ENCODE peak calls at places on chromosomes 16 and 17, in seven cellular contexts. P is GM23338, J is mesendoderm, B is right atrium auricular region, Y is psoas muscle, T is Peyer's patch, R is OCI-LY7. N is an unnamed sample.
A peak's percentile ranks its signal among the peaks of the same experiment; 100 is the strongest.

GRCh38 chr16:49024896-49025295 is 256.7 kb downstream of the CBLN1 start:
- DNase-seq in P (no peak), J (no peak), B (no peak), Y (no peak), T (no peak), R (no peak), N (no peak)

GRCh38 chr16:4293822-4294457 is 21.1 kb upstream of the TFAP4 start:
- DNase-seq in P (peak; percentile 90), J (peak; percentile 95), B (peak; percentile 67), Y (peak; percentile 59), T (no peak), R (no peak), N (no peak)

GRCh38 chr17:77892469-77893143 is 65.9 kb upstream of the TNRC6C start:
- DNase-seq in P (peak; percentile 91), J (peak; percentile 81), B (no peak), Y (no peak), T (no peak), R (no peak), N (peak; percentile 51)

GRCh38 chr17:15239471-15239870 is 25.7 kb downstream of the PMP22 start:
- DNase-seq in P (no peak), J (no peak), B (no peak), Y (no peak), T (no peak), R (no peak), N (no peak)

GRCh38 chr17:35239823-35240222 is 3.0 kb upstream of the SLFN5 start:
- DNase-seq in P (no peak), J (no peak), B (no peak), Y (no peak), T (no peak), R (no peak), N (no peak)

GRCh38 chr17:79075433-79075805 is 795 bp downstream of the ENGASE start:
- DNase-seq in P (peak; percentile 29), J (no peak), B (no peak), Y (no peak), T (peak; percentile 35), R (no peak), N (no peak)

GRCh38 chr16:596736-597060 is 6.8 kb downstream of the RAB40C start:
- DNase-seq in P (no peak), J (no peak), B (no peak), Y (no peak), T (no peak), R (no peak), N (no peak)

GRCh38 chr17:46262271-46262670 is 32.7 kb upstream of the LRRC37A start:
- DNase-seq in P (no peak), J (no peak), B (no peak), Y (no peak), T (no peak), R (no peak), N (no peak)

DNA sequence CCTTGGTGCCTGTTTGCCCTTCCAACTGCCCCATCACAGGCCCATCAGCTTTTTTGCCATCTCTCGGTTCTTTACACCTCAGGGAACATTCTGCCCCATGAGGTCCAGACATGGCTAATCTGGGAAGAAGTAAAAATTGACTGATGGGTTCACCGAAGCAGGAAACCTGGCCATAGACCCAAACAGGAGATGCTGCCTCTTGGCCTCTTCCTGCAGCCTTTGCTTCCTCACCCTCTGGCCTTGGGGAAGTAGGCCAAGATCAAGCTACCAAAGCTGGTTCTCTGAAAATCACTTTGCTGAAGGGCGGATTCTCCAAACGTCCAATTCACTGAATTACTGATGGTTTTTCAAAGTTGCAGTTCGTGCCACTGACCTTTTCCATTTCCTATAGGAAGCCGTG is 56.1 kb downstream of the ARSG start:
- DNase-seq in P (no peak), J (no peak), B (no peak), Y (no peak), T (no peak), R (peak; percentile 48), N (no peak)
- H3K4me1 ChIP-seq in P (no peaks in the 10 kb centered on the region), J (no peaks in the 10 kb centered on the region), B (no peaks in the 10 kb centered on the region), Y (no peaks in the 10 kb centered on the region), T (peaks cover 4% of the 10 kb centered on the region), R (peaks cover 48% of the 10 kb centered on the region), N (no peaks in the 10 kb centered on the region)

GRCh38 chr16:87963400-87963799 is 12.2 kb downstream of the BANP start:
- DNase-seq in P (no peak), J (no peak), B (no peak), Y (no peak), T (no peak), R (no peak), N (no peak)
- H3K4me1 ChIP-seq in P (peaks cover 7% of the 10 kb centered on the region), J (no peaks in the 10 kb centered on the region), B (no peaks in the 10 kb centered on the region), Y (peaks cover 27% of the 10 kb centered on the region), T (peaks cover 4% of the 10 kb centered on the region), R (no peaks in the 10 kb centered on the region), N (peaks cover 11% of the 10 kb centered on the region)

GRCh38 chr17:66542967-66543525 is 240.6 kb downstream of the PRKCA start:
- DNase-seq in P (no peak), J (no peak), B (no peak), Y (no peak), T (no peak), R (no peak), N (no peak)
- H3K4me1 ChIP-seq in P (peaks cover 19% of the 10 kb centered on the region), J (peaks cover 2% of the 10 kb centered on the region), B (no peaks in the 10 kb centered on the region), Y (no peaks in the 10 kb centered on the region), T (no peaks in the 10 kb centered on the region), R (peaks cover 38% of the 10 kb centered on the region), N (peaks cover 18% of the 10 kb centered on the region)

DNA sequence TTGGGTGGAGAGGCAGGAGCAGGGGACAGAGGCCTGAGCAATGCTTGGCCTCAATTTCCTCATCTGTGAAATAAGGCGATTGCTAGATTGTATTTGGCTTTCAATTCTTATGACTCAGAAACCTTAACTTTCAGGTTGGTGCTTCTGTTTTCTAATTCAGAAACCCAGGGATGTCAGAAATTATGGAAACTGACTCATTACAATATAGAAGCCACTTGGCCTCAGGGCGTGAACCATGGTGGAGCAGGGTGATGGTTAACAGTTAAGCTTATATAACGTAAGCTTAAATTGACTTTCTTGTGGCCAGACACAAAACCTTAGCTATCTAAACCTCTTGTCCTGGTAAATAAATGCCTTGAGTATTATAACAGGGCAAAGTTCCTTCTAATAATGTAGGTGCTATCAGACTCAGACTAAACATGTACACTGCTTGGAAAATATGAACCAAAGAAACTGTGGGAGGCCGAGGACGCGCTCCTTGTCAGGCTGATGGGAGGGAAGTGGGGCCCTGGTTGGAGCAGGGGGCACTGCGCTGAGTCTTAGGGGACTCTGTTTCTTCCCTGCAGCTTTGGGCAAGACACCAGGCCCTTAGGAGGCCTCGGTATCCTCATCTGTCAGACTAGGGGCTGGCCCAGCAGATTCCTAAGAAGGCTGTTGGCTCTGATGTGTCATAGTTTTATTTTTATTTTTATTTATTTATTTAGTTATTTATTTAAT is 17.2 kb upstream of the SREBF1 start:
- DNase-seq in P (no peak), J (no peak), B (no peak), Y (no peak), T (no peak), R (no peak), N (no peak)
- H3K4me1 ChIP-seq in P (peaks cover 19% of the 10 kb centered on the region), J (no peaks in the 10 kb centered on the region), B (no peaks in the 10 kb centered on the region), Y (peaks cover 16% of the 10 kb centered on the region), T (peaks cover 23% of the 10 kb centered on the region), R (peaks cover 16% of the 10 kb centered on the region), N (peaks cover 11% of the 10 kb centered on the region)

DNA sequence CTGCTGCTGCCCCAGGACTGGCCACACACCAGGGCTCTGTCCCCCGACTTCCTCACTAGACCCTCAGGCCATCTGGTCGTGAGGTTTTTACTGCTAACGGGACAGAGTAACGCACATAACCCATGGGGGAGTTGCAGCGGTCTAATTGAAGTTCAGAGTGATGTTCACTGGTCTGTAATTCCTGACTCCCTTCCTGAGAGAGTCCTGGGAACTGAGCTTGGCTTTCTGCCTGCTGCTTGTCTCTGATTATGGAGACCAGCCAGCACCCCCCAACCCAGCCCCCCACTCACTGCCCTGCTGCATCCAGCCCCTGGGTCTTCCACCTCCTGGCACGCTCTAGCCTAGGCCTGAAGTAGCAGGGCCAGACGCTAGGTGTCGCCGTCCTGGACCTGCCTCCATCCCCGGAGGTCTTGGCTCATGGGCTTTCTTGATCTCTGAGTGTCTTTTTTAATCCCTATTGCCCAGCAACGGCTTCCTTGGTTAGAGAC is 192.9 kb downstream of the CCDC182 start:
- DNase-seq in P (peak; percentile 78), J (peak; percentile 82), B (no peak), Y (no peak), T (peak; percentile 64), R (peak; percentile 94), N (no peak)
- H3K4me1 ChIP-seq in P (peaks cover 72% of the 10 kb centered on the region), J (peaks cover 24% of the 10 kb centered on the region), B (no peaks in the 10 kb centered on the region), Y (peaks cover 54% of the 10 kb centered on the region), T (peaks cover 4% of the 10 kb centered on the region), R (peaks cover 93% of the 10 kb centered on the region), N (peaks cover 32% of the 10 kb centered on the region)

DNA sequence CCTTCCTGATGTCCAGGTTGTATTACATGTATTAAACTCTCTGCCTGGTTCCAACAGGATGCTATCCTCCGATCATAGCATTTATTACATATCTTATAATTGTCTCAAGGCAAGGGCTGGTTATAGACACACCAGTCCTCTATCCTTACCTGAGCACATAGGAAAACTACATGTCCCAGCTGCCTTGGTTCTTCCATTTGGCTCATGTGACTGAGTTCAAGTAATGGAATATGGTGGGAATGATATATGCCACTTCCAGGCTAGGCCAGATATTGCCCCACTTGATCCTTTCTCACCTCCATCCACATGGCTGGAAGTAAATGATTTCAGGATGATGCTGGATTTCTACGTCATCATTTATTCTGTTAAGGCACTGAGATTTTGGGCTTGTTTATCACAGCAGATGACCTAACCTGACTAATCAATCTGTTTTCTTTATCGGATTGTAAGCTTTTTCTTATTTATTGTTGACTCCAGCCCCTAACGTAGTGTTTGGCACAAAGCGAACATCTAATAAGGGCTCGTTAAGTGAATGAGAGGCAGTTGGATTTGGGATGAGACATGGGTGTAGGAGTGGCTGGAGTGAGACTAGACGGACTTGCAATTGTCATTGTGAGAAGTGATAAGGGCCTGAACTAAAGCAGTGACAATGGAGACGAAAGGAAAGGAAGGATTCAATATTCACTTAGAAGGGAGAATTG is 8.2 kb upstream of the SHISA9 start:
- DNase-seq in P (no peak), J (no peak), B (no peak), Y (no peak), T (no peak), R (no peak), N (no peak)
- H3K4me1 ChIP-seq in P (peaks cover 14% of the 10 kb centered on the region), J (no peaks in the 10 kb centered on the region), B (no peaks in the 10 kb centered on the region), Y (no peaks in the 10 kb centered on the region), T (no peaks in the 10 kb centered on the region), R (no peaks in the 10 kb centered on the region), N (no peaks in the 10 kb centered on the region)

DNA sequence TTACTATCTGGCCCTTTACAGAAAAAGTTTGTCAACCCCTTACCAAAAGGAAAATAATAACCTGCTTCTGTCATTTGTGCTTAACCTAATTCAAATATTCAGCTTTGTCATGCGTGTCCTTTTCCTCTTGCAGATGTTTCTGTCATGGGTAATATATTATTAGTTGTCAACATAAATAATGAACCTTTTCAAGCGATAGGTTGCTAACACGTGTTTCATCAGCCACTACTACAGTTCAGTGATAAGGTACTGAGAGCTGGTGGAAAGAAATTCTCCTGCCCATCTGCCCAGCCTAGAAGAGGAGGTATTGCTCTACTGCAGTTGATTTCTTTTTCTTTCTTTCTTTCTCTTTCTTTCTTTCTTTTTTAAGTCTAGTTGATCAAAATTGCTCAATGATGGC is 12.0 kb upstream of the SRSF1 start:
- DNase-seq in P (no peak), J (no peak), B (no peak), Y (no peak), T (no peak), R (no peak), N (no peak)
- H3K4me1 ChIP-seq in P (peaks cover 5% of the 10 kb centered on the region), J (peaks cover 5% of the 10 kb centered on the region), B (no peaks in the 10 kb centered on the region), Y (no peaks in the 10 kb centered on the region), T (no peaks in the 10 kb centered on the region), R (peaks cover 10% of the 10 kb centered on the region), N (peaks cover 27% of the 10 kb centered on the region)

GRCh38 chr16:73067671-73068545 is 20.0 kb upstream of the ZFHX3 start:
- DNase-seq in P (no peak), J (no peak), B (no peak), Y (no peak), T (no peak), R (no peak), N (no peak)
- H3K4me1 ChIP-seq in P (peaks cover 67% of the 10 kb centered on the region), J (no peaks in the 10 kb centered on the region), B (no peaks in the 10 kb centered on the region), Y (peaks cover 45% of the 10 kb centered on the region), T (peaks cover 4% of the 10 kb centered on the region), R (no peaks in the 10 kb centered on the region), N (peaks cover 16% of the 10 kb centered on the region)

GRCh38 chr17:68734911-68735310 is 133.7 kb upstream of the FAM20A start:
- DNase-seq in P (no peak), J (no peak), B (no peak), Y (no peak), T (no peak), R (no peak), N (no peak)
- H3K4me1 ChIP-seq in P (peaks cover 18% of the 10 kb centered on the region), J (peaks cover 19% of the 10 kb centered on the region), B (no peaks in the 10 kb centered on the region), Y (no peaks in the 10 kb centered on the region), T (no peaks in the 10 kb centered on the region), R (no peaks in the 10 kb centered on the region), N (peaks cover 42% of the 10 kb centered on the region)